ENCODE peak calls at places on chromosomes 2 and 18, in six cellular contexts. S is effector memory CD4-positive, alpha-beta T cell; Y is CD4-positive, alpha-beta memory T cell; B is AG10803; K is skeletal muscle cell; T is fibroblast of villous mesenchyme. Z is an unnamed sample.

GRCh38 chr2:115529627-115530026 is 1087.2 kb downstream of the DPP10 start:
- DNase-seq in S (no peak), B (no peak), Y (no peak), K (no peak), T (no peak), Z (no peak)

GRCh38 chr2:159961005-159961404 is 101.4 kb downstream of the PLA2R1 start:
- DNase-seq in Y (no peak), S (no peak), B (peak), K (no peak), T (no peak), Z (peak)

GRCh38 chr18:27778441-27778840 is 398.5 kb downstream of the CDH2 start:
- DNase-seq in S (no peak), K (no peak), T (peak), B (peak), Y (no peak), Z (peak)

GRCh38 chr2:152432206-152432653 is 97.3 kb downstream of the FMNL2 start:
- DNase-seq in T (peak), K (peak), S (no peak), Y (no peak), B (peak), Z (peak)

GRCh38 chr2:241896746-241897201 is 27.2 kb downstream of the RTP5 start:
- DNase-seq in S (no peak), Y (no peak), B (no peak), T (no peak), K (no peak), Z (no peak)

GRCh38 chr18:79578396-79579260 is 101.0 kb upstream of the CTDP1 start:
- DNase-seq in K (no peak), Y (no peak), S (no peak), T (no peak), B (no peak), Z (no peak)

GRCh38 chr2:127721978-127722355 is 20.7 kb downstream of the SFT2D3 start:
- DNase-seq in Y (no peak), S (no peak), K (no peak), T (no peak), B (no peak), Z (peak)

GRCh38 chr2:17877811-17878221 is 651 bp upstream of the KCNS3 start:
- DNase-seq in T (no peak), K (no peak), Y (no peak), S (no peak), B (peak), Z (no peak)

GRCh38 chr2:17578466-17578928 is 38.0 kb downstream of the VSNL1 start:
- DNase-seq in Y (no peak), S (no peak), K (no peak), T (no peak), B (no peak), Z (no peak)

GRCh38 chr18:46641917-46642316 is 15.1 kb downstream of the LOXHD1 start:
- DNase-seq in K (no peak), B (peak), T (no peak), Y (no peak), S (no peak), Z (no peak)

GRCh38 chr2:159101755-159102489 is 133.5 kb downstream of the TANC1 start:
- DNase-seq in K (no peak), T (no peak), B (no peak), Y (no peak), S (no peak), Z (no peak)

GRCh38 chr2:238256594-238257104 is 16.8 kb upstream of the HES6 start:
- DNase-seq in K (no peak), B (peak), S (peak), T (peak), Y (peak), Z (peak)

GRCh38 chr2:169193624-169194023 is 124.3 kb downstream of the DHRS9 start:
- DNase-seq in T (no peak), B (no peak), S (no peak), Y (no peak), K (no peak), Z (no peak)

GRCh38 chr2:48144777-48145176 is 238.5 kb upstream of the FBXO11 start:
- DNase-seq in S (no peak), B (no peak), K (no peak), T (peak), Y (no peak), Z (peak)

GRCh38 chr2:219576505-219577388 is 4.6 kb downstream of the INHA start:
- DNase-seq in B (no peak), S (no peak), K (no peak), T (no peak), Y (no peak), Z (no peak)

GRCh38 chr2:230924092-230924469 is 961 bp downstream of the GPR55 start:
- DNase-seq in B (no peak), K (no peak), T (no peak), S (no peak), Y (no peak), Z (no peak)
- H3K4me3 ChIP-seq in B (no peak), K (no peak), T (no peak), S (peak), Y (peak), Z (no peak)

DNA sequence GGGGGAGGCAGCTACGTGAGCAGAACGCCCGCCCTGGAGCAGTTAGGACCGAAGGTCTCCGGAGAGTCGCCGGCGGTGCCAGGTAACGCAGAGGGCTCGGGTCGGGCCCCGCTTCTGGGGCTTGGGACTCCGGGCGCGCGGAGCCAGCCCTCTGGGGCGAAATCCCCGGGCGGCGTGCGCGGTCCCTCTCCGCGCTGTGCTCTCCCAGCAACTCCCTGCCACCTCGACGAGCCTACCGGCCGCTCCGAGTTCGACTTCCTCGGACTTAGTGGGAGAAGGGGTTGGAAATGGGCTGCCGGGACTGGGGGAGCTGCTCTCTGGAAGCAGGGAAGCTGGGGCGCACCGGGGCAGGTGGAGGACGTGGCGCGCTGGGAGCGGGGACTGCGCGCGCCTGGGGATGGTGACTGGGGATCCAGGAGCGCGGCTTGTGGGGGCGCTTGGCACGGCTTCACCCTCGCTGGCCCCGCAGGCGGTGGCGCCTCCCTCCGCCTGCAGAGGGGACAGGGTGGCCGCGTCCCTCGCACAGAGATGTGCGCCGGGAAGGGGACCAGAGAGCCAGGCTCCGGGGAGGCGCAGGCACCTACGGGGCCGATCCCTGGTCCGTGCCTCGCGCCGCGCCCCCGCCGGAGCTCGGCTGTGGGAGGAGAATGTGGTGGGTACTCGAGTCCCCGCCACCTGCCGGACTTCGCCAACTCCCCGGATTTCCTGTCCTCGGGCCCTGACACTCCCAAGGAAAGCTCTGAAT is 688 bp downstream of the CDH20 start:
- DNase-seq in B (no peak), K (no peak), Y (no peak), T (no peak), S (no peak), Z (peak)
- H3K4me3 ChIP-seq in B (peak), K (peak), Y (no peak), T (peak), S (no peak), Z (peak)

DNA sequence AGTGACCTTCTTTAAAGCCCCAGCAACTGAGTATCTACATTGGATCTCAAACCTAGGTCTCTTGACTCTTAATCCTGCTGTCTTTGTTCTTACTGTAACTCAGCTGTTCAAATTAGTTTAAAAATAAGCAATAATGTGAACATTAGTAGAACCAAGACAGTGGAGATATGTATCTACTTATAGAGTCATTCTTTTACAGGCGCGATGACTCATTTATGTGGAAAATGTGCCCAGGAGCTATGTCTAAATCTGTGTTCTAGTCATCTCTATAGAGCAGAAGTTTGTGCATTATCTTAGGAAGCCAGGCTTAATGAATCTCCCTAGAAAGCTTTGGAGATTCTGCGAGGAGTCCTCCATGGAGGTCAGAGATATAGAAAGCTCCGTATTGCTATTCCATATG is 211.5 kb downstream of the TRIB2 start:
- DNase-seq in B (peak), S (no peak), T (peak), K (peak), Y (no peak), Z (peak)
- H3K4me3 ChIP-seq in B (no peak), S (no peak), T (no peak), K (no peak), Y (no peak), Z (peak)

DNA sequence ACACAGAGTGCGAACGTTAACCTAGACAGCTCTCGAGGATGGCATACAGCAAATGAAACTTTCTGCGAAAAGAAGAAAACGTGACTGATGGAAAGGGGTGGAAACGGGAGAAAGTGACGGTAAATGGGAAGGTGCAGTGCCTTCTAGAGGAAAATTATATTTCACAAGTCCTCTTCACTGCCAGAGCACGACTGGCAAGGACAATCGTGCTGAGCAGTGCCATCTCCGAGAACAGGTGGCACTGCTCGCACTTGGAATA is 425 bp downstream of the STAT1 start:
- DNase-seq in K (no peak), T (no peak), B (no peak), Y (peak), S (no peak), Z (no peak)
- H3K4me3 ChIP-seq in K (peak), T (peak), B (peak), Y (peak), S (peak), Z (peak)

Z was measured in foreskin fibroblast.